ENCODE peak calls at places on chromosomes 7 and 10, in four cellular contexts. One of them, this sample, is unnamed.
A peak's percentile ranks its signal among the peaks of the same experiment; 100 is the strongest.

GRCh38 chr10:69215405-69216176 is 4.5 kb upstream of the HKDC1 start:
- DNase-seq in heart left ventricle: no peak
- DNase-seq in body of pancreas: no peak
- DNase-seq in adrenal gland: no peak
- DNase-seq in this sample: no peak

GRCh38 chr7:51256916-51257315 is 59.7 kb downstream of the COBL start:
- DNase-seq in heart left ventricle: no peak
- DNase-seq in body of pancreas: no peak
- DNase-seq in adrenal gland: no peak
- DNase-seq in this sample: no peak

GRCh38 chr10:17244712-17245365 is 16.8 kb downstream of the VIM start:
- DNase-seq in heart left ventricle: no peak
- DNase-seq in body of pancreas: no peak
- DNase-seq in adrenal gland: no peak
- DNase-seq in this sample: no peak

GRCh38 chr10:110724116-110724701 is 80.1 kb downstream of the RBM20 start:
- DNase-seq in heart left ventricle: no peak
- DNase-seq in body of pancreas: no peak
- DNase-seq in adrenal gland: no peak
- DNase-seq in this sample: no peak

GRCh38 chr10:70940834-70941568 is 52.6 kb upstream of the PCBD1 start:
- DNase-seq in heart left ventricle: peak; percentile 42
- DNase-seq in body of pancreas: peak; percentile 84
- DNase-seq in adrenal gland: peak; percentile 31
- DNase-seq in this sample: no peak

GRCh38 chr7:128410092-128410665 is 397 bp upstream of the IMPDH1 start:
- DNase-seq in heart left ventricle: peak; percentile 57
- DNase-seq in body of pancreas: peak; percentile 52
- DNase-seq in adrenal gland: peak; percentile 57
- DNase-seq in this sample: peak; percentile 86

GRCh38 chr10:127193125-127193524 is 3.3 kb downstream of the INSYN2A start:
- DNase-seq in heart left ventricle: no peak
- DNase-seq in body of pancreas: no peak
- DNase-seq in adrenal gland: no peak
- DNase-seq in this sample: no peak

GRCh38 chr7:10723832-10724231 is 249.8 kb upstream of the PHF14 start:
- DNase-seq in heart left ventricle: no peak
- DNase-seq in body of pancreas: no peak
- DNase-seq in adrenal gland: no peak
- DNase-seq in this sample: no peak

GRCh38 chr7:121515181-121515580 is 119.1 kb upstream of the FAM3C start:
- DNase-seq in heart left ventricle: no peak
- DNase-seq in body of pancreas: no peak
- DNase-seq in adrenal gland: no peak
- DNase-seq in this sample: no peak

GRCh38 chr7:135169141-135169935 is 1.2 kb downstream of the CYREN start:
- DNase-seq in heart left ventricle: no peak
- DNase-seq in body of pancreas: no peak
- DNase-seq in adrenal gland: peak; percentile 39
- DNase-seq in this sample: peak; percentile 39

GRCh38 chr10:23917251-23917908 is 291.6 kb upstream of the KIAA1217 start:
- DNase-seq in heart left ventricle: no peak
- DNase-seq in body of pancreas: no peak
- DNase-seq in adrenal gland: no peak
- DNase-seq in this sample: no peak

DNA sequence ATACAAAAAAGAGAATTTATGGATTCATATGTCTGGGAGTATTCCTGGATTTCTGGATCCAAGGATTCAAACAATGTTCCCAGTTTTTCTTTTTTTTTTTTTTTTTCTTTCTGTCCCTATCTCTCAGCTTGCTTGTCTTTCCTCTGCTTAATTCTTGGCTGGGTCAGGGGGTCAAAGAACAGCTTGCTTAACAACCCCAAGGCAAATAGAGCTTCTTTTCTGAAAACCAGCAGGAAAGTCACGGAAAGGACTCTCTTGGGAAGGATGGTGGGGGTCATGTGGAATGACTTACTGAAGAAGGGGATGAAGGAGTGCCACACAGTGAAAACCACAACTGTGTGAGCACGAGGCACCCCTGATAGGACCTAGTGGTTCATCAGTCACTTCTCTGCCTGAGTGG is 36.1 kb downstream of the GRK5 start:
- DNase-seq in heart left ventricle: no peak
- DNase-seq in body of pancreas: no peak
- DNase-seq in adrenal gland: no peak
- DNase-seq in this sample: no peak
- H3K27ac ChIP-seq in heart left ventricle: no peak overlapping the region
- H3K27ac ChIP-seq in body of pancreas: no peak overlapping the region
- H3K27ac ChIP-seq in adrenal gland: no peak overlapping the region
- H3K27ac ChIP-seq in this sample: no peak overlapping the region

GRCh38 chr10:123149568-123150228 is 1.8 kb downstream of the HMX2 start:
- DNase-seq in heart left ventricle: no peak
- DNase-seq in body of pancreas: no peak
- DNase-seq in adrenal gland: no peak
- DNase-seq in this sample: no peak
- H3K27me3 ChIP-seq in heart left ventricle: peaks cover 84% of the 10 kb centered on the region
- H3K27me3 ChIP-seq in body of pancreas: peaks cover 66% of the 10 kb centered on the region
- H3K27me3 ChIP-seq in adrenal gland: peaks cover 76% of the 10 kb centered on the region
- H3K27me3 ChIP-seq in this sample: peaks cover 14% of the 10 kb centered on the region

DNA sequence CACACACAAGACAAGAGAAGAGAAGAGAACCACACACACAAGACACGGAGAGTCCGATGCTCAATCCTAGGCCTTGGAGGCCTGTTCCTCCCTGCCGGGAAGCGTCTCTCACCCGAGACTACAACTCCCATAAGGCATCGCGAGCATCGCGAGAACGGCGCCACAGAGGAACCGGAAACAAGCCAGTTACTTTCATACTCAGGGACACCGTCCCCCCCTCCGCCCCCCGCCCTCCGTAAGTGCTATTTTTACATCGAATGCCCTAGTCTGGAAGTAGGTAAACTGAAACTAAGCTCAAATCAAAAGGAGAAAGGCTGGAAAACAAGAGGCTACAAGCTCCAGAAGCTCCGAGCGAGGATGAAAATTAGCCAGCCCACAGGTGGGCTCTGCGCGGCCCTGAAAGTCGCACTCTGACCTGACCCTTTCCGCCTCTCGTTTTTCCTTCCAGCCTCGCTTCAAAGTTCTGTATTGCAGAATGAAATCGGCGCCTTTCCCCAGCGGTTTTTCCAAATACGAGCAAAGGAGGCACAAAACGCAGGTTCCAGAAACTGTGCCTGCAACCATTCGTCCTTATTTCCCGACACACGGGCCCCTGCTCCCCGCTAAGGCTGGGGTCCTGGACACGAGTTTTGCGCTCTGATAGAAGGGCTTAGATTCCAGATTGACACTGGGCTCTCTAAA is 11.5 kb upstream of the DNAJC12 start:
- DNase-seq in heart left ventricle: peak; percentile 96
- DNase-seq in body of pancreas: peak; percentile 96
- DNase-seq in adrenal gland: peak; percentile 97
- DNase-seq in this sample: peak; percentile 98
- TF ChIP-seq CTCF in heart left ventricle: no peak
- TF ChIP-seq CTCF in body of pancreas: no peak
- TF ChIP-seq CTCF in adrenal gland: peak; percentile 29
- TF ChIP-seq CTCF in this sample: no peak

DNA sequence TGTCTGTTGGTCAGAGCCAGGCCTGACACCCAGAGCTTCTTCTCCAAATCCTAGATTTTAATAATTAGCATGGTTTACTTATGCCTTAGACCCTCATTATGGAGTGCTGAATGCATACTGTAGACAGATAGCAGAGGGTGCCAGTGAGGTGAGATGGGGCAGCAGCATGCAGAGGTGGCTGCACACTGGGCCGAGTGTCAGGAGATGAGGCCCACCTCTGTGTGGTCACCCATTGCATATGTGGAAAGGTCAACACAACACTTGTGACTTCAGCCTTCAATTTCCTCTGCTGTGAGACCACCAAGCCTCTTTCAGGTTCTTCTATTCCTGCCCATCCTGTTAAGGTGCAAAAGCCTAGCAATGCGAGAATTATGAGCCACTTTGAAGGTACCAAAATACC is 39.7 kb upstream of the NMT2 start:
- DNase-seq in heart left ventricle: no peak
- DNase-seq in body of pancreas: no peak
- DNase-seq in adrenal gland: no peak
- DNase-seq in this sample: no peak
- H3K27ac ChIP-seq in heart left ventricle: no peak overlapping the region
- H3K27ac ChIP-seq in body of pancreas: no peak overlapping the region
- H3K27ac ChIP-seq in adrenal gland: no peak overlapping the region
- H3K27ac ChIP-seq in this sample: no peak overlapping the region

GRCh38 chr10:101225846-101226361 is 3.4 kb downstream of the LBX1 start:
- DNase-seq in heart left ventricle: no peak
- DNase-seq in body of pancreas: no peak
- DNase-seq in adrenal gland: no peak
- DNase-seq in this sample: no peak

GRCh38 chr10:101228682-101229274 is 485 bp downstream of the LBX1 start:
- DNase-seq in heart left ventricle: no peak
- DNase-seq in body of pancreas: no peak
- DNase-seq in adrenal gland: no peak
- DNase-seq in this sample: no peak

GRCh38 chr10:101227765-101228681 is 1.2 kb downstream of the LBX1 start:
- DNase-seq in heart left ventricle: no peak
- DNase-seq in body of pancreas: no peak
- DNase-seq in adrenal gland: no peak
- DNase-seq in this sample: no peak

GRCh38 chr10:101226506-101226887 is 2.8 kb downstream of the LBX1 start:
- DNase-seq in heart left ventricle: no peak
- DNase-seq in body of pancreas: no peak
- DNase-seq in adrenal gland: no peak
- DNase-seq in this sample: no peak

GRCh38 chr10:101226888-101227736 is 2.2 kb downstream of the LBX1 start:
- DNase-seq in heart left ventricle: no peak
- DNase-seq in body of pancreas: no peak
- DNase-seq in adrenal gland: no peak
- DNase-seq in this sample: no peak
- H3K27me3 ChIP-seq in heart left ventricle: peaks cover 99% of the 10 kb centered on the region
- H3K27me3 ChIP-seq in body of pancreas: peaks cover 75% of the 10 kb centered on the region
- H3K27me3 ChIP-seq in adrenal gland: peaks cover 99% of the 10 kb centered on the region
- H3K27me3 ChIP-seq in this sample: peaks cover 12% of the 10 kb centered on the region